ENCODE peak calls at places on chromosomes 1 and 21, in ten cellular contexts. Y is GM23248; T is pancreas; F is heart right ventricle; V is heart left ventricle; D is colonic mucosa; P is CD8-positive, alpha-beta memory T cell; O is adipocyte; S is kidney epithelial cell; B is stomach. A is an unnamed sample. For H3K36me3, the result is how much of the 10 kb centered on the place peaks cover.

GRCh38 chr1:19047373-19047772 is 90.9 kb upstream of the IFFO2 start:
- DNase-seq in Y (no peak), T (no peak), F (no peak), V (no peak), D (no peak), P (no peak), O (no peak), S (no peak), B (no peak), A (peak)

GRCh38 chr1:112688781-112689193 is 14.3 kb downstream of the MOV10 start:
- DNase-seq in Y (no peak), T (no peak), F (no peak), V (peak), D (no peak), P (no peak), O (no peak), S (no peak), B (no peak), A (no peak)

GRCh38 chr1:235468970-235469369 is 35.3 kb downstream of the B3GALNT2 start:
- DNase-seq in Y (peak), T (no peak), F (no peak), V (no peak), D (no peak), P (no peak), O (peak), S (peak), B (no peak), A (no peak)

GRCh38 chr1:169107673-169108160 is 1.2 kb downstream of the ATP1B1 start:
- DNase-seq in Y (peak), T (no peak), F (peak), V (no peak), D (peak), P (no peak), O (peak), S (no peak), B (no peak), A (no peak)

GRCh38 chr1:116203192-116203723 is 92.1 kb downstream of the MAB21L3 start:
- DNase-seq in Y (peak), T (no peak), F (no peak), V (no peak), D (no peak), P (no peak), O (no peak), S (no peak), B (peak), A (no peak)

GRCh38 chr1:48761986-48762385 is 14.7 kb downstream of the BEND5 start:
- DNase-seq in Y (peak), T (no peak), F (no peak), V (no peak), D (no peak), P (no peak), O (peak), S (no peak), B (no peak), A (no peak)

GRCh38 chr1:109089242-109090015 is 1.1 kb upstream of the TMEM167B start:
- DNase-seq in Y (peak), T (peak), F (peak), V (peak), D (peak), P (no peak), O (peak), S (no peak), B (peak), A (peak)

GRCh38 chr1:110212165-110213142 is 2.3 kb downstream of the KCNC4 start:
- DNase-seq in Y (peak), T (peak), F (no peak), V (no peak), D (no peak), P (no peak), O (no peak), S (no peak), B (no peak), A (no peak)

GRCh38 chr1:43847882-43848281 is 85.7 kb upstream of the ARTN start:
- DNase-seq in Y (no peak), T (no peak), F (no peak), V (no peak), D (no peak), P (no peak), O (no peak), S (no peak), B (no peak), A (no peak)

GRCh38 chr1:56758135-56758534 is 61.1 kb downstream of the FYB2 start:
- DNase-seq in Y (no peak), T (no peak), F (peak), V (peak), D (peak), P (no peak), O (no peak), S (no peak), B (peak), A (peak)

GRCh38 chr1:20370628-20371200 is 80.0 kb downstream of the VWA5B1 start:
- DNase-seq in Y (no peak), T (no peak), F (no peak), V (no peak), D (no peak), P (no peak), O (peak), S (no peak), B (no peak), A (no peak)

GRCh38 chr21:42089093-42089631 is 18.0 kb downstream of the UMODL1 start:
- DNase-seq in Y (no peak), T (no peak), F (no peak), V (no peak), D (peak), P (no peak), O (no peak), S (no peak), B (no peak), A (no peak)

GRCh38 chr1:77197351-77197750 is 21.9 kb downstream of the PIGK start:
- DNase-seq in Y (no peak), T (no peak), F (no peak), V (no peak), D (no peak), P (no peak), O (no peak), S (no peak), B (no peak), A (no peak)

GRCh38 chr1:109718495-109718894 is 6.4 kb downstream of the GSTM5 start:
- DNase-seq in Y (peak), T (no peak), F (no peak), V (no peak), D (no peak), P (no peak), O (no peak), S (no peak), B (no peak), A (no peak)

GRCh38 chr1:210232524-210233215 is at the start of gene SERTAD4:
- DNase-seq in Y (peak), T (peak), F (no peak), V (peak), D (peak), P (no peak), O (peak), S (no peak), B (peak), A (no peak)

GRCh38 chr21:36403713-36404112 is 18.5 kb downstream of the CHAF1B start:
- DNase-seq in Y (peak), T (no peak), F (no peak), V (no peak), D (no peak), P (no peak), O (no peak), S (no peak), B (no peak), A (no peak)
- H3K36me3 ChIP-seq in Y (under half), T (under half), F (under half), V (under half), D (under half), P (under half), O (under half), S (under half), B (under half), A (under half)

DNA sequence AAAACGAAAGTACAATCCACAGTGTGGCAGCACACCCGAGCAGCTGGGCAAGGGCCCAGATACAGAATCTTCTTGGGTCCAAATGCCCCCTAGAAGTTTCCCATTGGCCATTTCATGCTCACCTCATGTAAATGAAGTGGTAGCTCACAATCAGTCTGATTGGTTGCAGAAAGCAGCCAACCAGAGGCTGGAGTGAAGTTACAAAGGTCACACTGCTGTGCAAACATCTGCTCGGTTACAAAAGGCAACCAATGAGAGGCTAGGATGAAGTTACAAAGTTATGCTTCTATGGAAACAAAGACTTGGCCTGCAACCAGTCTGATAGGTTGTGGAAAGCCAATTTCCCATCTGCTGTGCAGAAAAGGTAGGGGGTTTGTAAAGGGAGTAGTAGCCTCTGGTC is 91.7 kb downstream of the URB2 start:
- DNase-seq in Y (peak), T (no peak), F (no peak), V (no peak), D (no peak), P (no peak), O (no peak), S (no peak), B (no peak), A (no peak)
- H3K4me3 ChIP-seq in Y (peak), T (no peak), F (no peak), V (no peak), D (no peak), P (no peak), O (no peak), S (no peak), B (no peak), A (no peak)

GRCh38 chr21:34801519-34802132 is 132.8 kb downstream of the CLIC6 start:
- DNase-seq in Y (no peak), T (no peak), F (no peak), V (no peak), D (no peak), P (no peak), O (no peak), S (no peak), B (no peak), A (no peak)
- H3K36me3 ChIP-seq in Y (half or more), T (under half), F (under half), V (under half), D (under half), P (under half), O (under half), S (under half), B (under half), A (under half)

GRCh38 chr21:45642122-45642813 is 1.3 kb upstream of the PCBP3 start:
- DNase-seq in Y (peak), T (peak), F (peak), V (no peak), D (peak), P (no peak), O (peak), S (no peak), B (no peak), A (peak)

GRCh38 chr21:45644041-45644906 is 749 bp downstream of the PCBP3 start:
- DNase-seq in Y (peak), T (peak), F (peak), V (no peak), D (no peak), P (no peak), O (peak), S (no peak), B (no peak), A (no peak)

GRCh38 chr21:45641480-45642035 is 2.0 kb upstream of the PCBP3 start:
- DNase-seq in Y (no peak), T (peak), F (no peak), V (no peak), D (no peak), P (no peak), O (no peak), S (no peak), B (no peak), A (no peak)

GRCh38 chr21:45640888-45641479 is 2.5 kb upstream of the PCBP3 start:
- DNase-seq in Y (peak), T (peak), F (peak), V (no peak), D (peak), P (no peak), O (no peak), S (no peak), B (no peak), A (peak)

DNA sequence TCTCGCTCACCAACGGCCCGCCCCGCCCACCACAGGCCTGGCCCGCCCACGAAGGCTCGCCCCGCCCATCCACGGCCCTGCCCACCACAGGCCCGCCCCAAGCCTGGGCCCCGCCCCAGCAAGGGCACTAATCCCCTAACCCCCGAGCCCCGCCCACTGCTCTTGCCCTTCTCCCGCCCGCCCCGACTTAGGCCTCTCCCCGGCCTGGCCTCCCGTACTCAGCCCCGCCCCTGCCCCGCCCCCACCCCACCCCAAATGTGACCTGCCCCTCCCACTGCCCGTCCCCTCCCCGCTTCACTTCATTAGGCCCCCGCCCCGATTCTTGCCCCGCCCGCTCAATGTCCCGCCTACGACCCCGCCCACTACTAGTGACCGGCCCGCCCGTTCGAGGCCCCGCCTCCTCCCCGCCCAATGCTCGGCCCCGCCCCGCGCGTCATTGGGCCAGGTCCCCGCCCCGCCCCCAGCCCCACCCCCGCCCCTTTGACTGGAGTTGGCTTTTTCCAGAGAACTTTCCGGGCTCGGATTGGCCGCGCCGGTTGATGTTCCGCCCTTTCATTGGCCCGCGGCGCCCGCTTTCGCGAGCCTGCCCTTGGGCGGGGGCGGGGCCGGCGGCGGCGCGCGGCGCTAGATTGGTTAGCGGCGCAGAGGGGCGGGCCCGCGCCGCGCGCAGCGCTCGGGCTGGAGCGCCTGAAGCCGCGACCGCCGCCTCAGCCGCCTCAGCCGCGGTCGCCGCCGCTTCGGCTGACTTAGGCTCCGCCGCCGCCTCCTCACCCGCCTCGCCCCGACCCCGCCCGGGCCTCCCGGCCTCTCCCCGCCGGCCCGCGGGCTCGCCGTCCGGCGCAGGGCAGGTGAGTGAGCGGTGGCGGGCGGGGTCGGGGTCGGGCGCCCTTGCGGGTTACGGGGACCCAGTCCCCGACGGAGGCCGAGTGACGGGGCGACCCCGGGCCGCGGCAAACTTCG is at the start of gene PCBP3:
- DNase-seq in Y (peak), T (peak), F (peak), V (peak), D (peak), P (peak), O (peak), S (peak), B (peak), A (peak)
- H3K4me3 ChIP-seq in Y (peak), T (peak), F (peak), V (peak), D (peak), P (no peak), O (peak), S (peak), B (peak), A (no peak)

GRCh38 chr1:16189921-16190499 is 22.4 kb downstream of the ARHGEF19 start:
- DNase-seq in Y (no peak), T (no peak), F (no peak), V (no peak), D (no peak), P (no peak), O (peak), S (no peak), B (no peak), A (peak)

GRCh38 chr1:16189003-16189402 is 23.4 kb downstream of the ARHGEF19 start:
- DNase-seq in Y (peak), T (peak), F (no peak), V (no peak), D (peak), P (no peak), O (peak), S (no peak), B (no peak), A (no peak)

GRCh38 chr1:16187748-16188401 is 24.6 kb downstream of the ARHGEF19 start:
- DNase-seq in Y (peak), T (peak), F (peak), V (peak), D (peak), P (peak), O (peak), S (no peak), B (peak), A (peak)

GRCh38 chr1:16191916-16192545 is 20.4 kb downstream of the ARHGEF19 start:
- DNase-seq in Y (no peak), T (no peak), F (no peak), V (no peak), D (no peak), P (no peak), O (no peak), S (no peak), B (no peak), A (no peak)

DNA sequence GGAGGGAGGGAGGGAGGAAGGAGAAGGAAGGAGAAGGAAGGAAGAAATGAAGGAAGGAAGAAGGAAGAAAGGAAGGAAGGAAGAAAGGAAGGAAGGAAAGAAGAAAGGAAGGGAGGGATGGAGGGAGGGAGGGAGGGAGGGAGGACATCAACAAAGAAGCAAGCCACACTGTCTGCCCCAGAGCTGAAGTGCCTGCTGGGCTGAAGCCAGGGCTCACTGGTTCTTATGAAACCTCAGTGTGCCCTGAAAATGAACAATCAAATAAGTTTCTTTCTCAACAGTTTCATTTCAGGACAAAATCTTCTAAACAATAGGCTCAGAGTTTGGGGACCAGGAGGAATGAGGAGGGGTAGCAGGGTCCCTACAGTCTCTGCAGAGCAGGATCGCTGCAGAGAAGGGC is 21.1 kb downstream of the ARHGEF19 start:
- DNase-seq in Y (no peak), T (no peak), F (no peak), V (no peak), D (no peak), P (no peak), O (no peak), S (no peak), B (no peak), A (no peak)
- H3K36me3 ChIP-seq in Y (under half), T (under half), F (under half), V (under half), D (under half), P (under half), O (under half), S (under half), B (under half), A (under half)

A was measured in right lobe of liver.